ENCODE peak calls at places on chromosomes 3 and 15, in nine cellular contexts. One of them, this sample, is unnamed.

GRCh38 chr3:110138966-110139555 is 801.7 kb upstream of the DPPA4 start:
- DNase-seq in fibroblast of the aortic adventitia: no peak
- DNase-seq in stimulated activated naive CD8-positive, alpha-beta T cell treated with anti-CD3 and anti-CD28 coated beads, Interleukin-15, amount 100 ng/mL, for 72 hours: no peak
- DNase-seq in activated CD4-positive, alpha-beta T cell treated with anti-CD3 and anti-CD28 coated beads for 36 hours: no peak
- DNase-seq in natural killer cell treated with Interleukin-12 subunit alpha and Interleukin-12 subunit beta and Interleukin-15 and Interleukin-18, amount 100 ng/mL, for 72 hours: no peak
- DNase-seq in effector CD4-positive, alpha-beta T cell: no peak
- DNase-seq in KBM-7: no peak
- DNase-seq in stimulated activated CD8-positive, alpha-beta memory T cell treated with anti-CD3 and anti-CD28 coated beads, Interleukin-4, amount 100 ng/mL, for 4 hours: no peak
- DNase-seq in Daoy: no peak
- DNase-seq in this sample: no peak

GRCh38 chr15:78804391-78804792 is 6.9 kb downstream of the ADAMTS7 start:
- DNase-seq in fibroblast of the aortic adventitia: no peak
- DNase-seq in stimulated activated naive CD8-positive, alpha-beta T cell treated with anti-CD3 and anti-CD28 coated beads, Interleukin-15, amount 100 ng/mL, for 72 hours: no peak
- DNase-seq in activated CD4-positive, alpha-beta T cell treated with anti-CD3 and anti-CD28 coated beads for 36 hours: no peak
- DNase-seq in natural killer cell treated with Interleukin-12 subunit alpha and Interleukin-12 subunit beta and Interleukin-15 and Interleukin-18, amount 100 ng/mL, for 72 hours: no peak
- DNase-seq in effector CD4-positive, alpha-beta T cell: no peak
- DNase-seq in KBM-7: no peak
- DNase-seq in stimulated activated CD8-positive, alpha-beta memory T cell treated with anti-CD3 and anti-CD28 coated beads, Interleukin-4, amount 100 ng/mL, for 4 hours: no peak
- DNase-seq in Daoy: no peak
- DNase-seq in this sample: no peak

GRCh38 chr3:117622130-117622841 is 912.7 kb downstream of the TUSC7 start:
- DNase-seq in fibroblast of the aortic adventitia: peak
- DNase-seq in stimulated activated naive CD8-positive, alpha-beta T cell treated with anti-CD3 and anti-CD28 coated beads, Interleukin-15, amount 100 ng/mL, for 72 hours: no peak
- DNase-seq in activated CD4-positive, alpha-beta T cell treated with anti-CD3 and anti-CD28 coated beads for 36 hours: no peak
- DNase-seq in natural killer cell treated with Interleukin-12 subunit alpha and Interleukin-12 subunit beta and Interleukin-15 and Interleukin-18, amount 100 ng/mL, for 72 hours: no peak
- DNase-seq in effector CD4-positive, alpha-beta T cell: no peak
- DNase-seq in KBM-7: no peak
- DNase-seq in stimulated activated CD8-positive, alpha-beta memory T cell treated with anti-CD3 and anti-CD28 coated beads, Interleukin-4, amount 100 ng/mL, for 4 hours: no peak
- DNase-seq in Daoy: peak
- DNase-seq in this sample: no peak

GRCh38 chr3:95923496-95924210 is 890.7 kb upstream of the EPHA6 start:
- DNase-seq in fibroblast of the aortic adventitia: peak
- DNase-seq in stimulated activated naive CD8-positive, alpha-beta T cell treated with anti-CD3 and anti-CD28 coated beads, Interleukin-15, amount 100 ng/mL, for 72 hours: peak
- DNase-seq in activated CD4-positive, alpha-beta T cell treated with anti-CD3 and anti-CD28 coated beads for 36 hours: peak
- DNase-seq in natural killer cell treated with Interleukin-12 subunit alpha and Interleukin-12 subunit beta and Interleukin-15 and Interleukin-18, amount 100 ng/mL, for 72 hours: no peak
- DNase-seq in effector CD4-positive, alpha-beta T cell: no peak
- DNase-seq in KBM-7: peak
- DNase-seq in stimulated activated CD8-positive, alpha-beta memory T cell treated with anti-CD3 and anti-CD28 coated beads, Interleukin-4, amount 100 ng/mL, for 4 hours: no peak
- DNase-seq in Daoy: no peak
- DNase-seq in this sample: no peak

GRCh38 chr3:24361661-24362060 is 133.0 kb downstream of the THRB start:
- DNase-seq in fibroblast of the aortic adventitia: no peak
- DNase-seq in stimulated activated naive CD8-positive, alpha-beta T cell treated with anti-CD3 and anti-CD28 coated beads, Interleukin-15, amount 100 ng/mL, for 72 hours: no peak
- DNase-seq in activated CD4-positive, alpha-beta T cell treated with anti-CD3 and anti-CD28 coated beads for 36 hours: no peak
- DNase-seq in natural killer cell treated with Interleukin-12 subunit alpha and Interleukin-12 subunit beta and Interleukin-15 and Interleukin-18, amount 100 ng/mL, for 72 hours: no peak
- DNase-seq in effector CD4-positive, alpha-beta T cell: no peak
- DNase-seq in KBM-7: no peak
- DNase-seq in stimulated activated CD8-positive, alpha-beta memory T cell treated with anti-CD3 and anti-CD28 coated beads, Interleukin-4, amount 100 ng/mL, for 4 hours: no peak
- DNase-seq in Daoy: no peak
- DNase-seq in this sample: no peak

GRCh38 chr3:128489860-128490649 is 2.9 kb downstream of the GATA2 start:
- DNase-seq in fibroblast of the aortic adventitia: peak
- DNase-seq in stimulated activated naive CD8-positive, alpha-beta T cell treated with anti-CD3 and anti-CD28 coated beads, Interleukin-15, amount 100 ng/mL, for 72 hours: no peak
- DNase-seq in activated CD4-positive, alpha-beta T cell treated with anti-CD3 and anti-CD28 coated beads for 36 hours: peak
- DNase-seq in natural killer cell treated with Interleukin-12 subunit alpha and Interleukin-12 subunit beta and Interleukin-15 and Interleukin-18, amount 100 ng/mL, for 72 hours: peak
- DNase-seq in effector CD4-positive, alpha-beta T cell: no peak
- DNase-seq in KBM-7: peak
- DNase-seq in stimulated activated CD8-positive, alpha-beta memory T cell treated with anti-CD3 and anti-CD28 coated beads, Interleukin-4, amount 100 ng/mL, for 4 hours: no peak
- DNase-seq in Daoy: peak
- DNase-seq in this sample: no peak

GRCh38 chr3:36408146-36408545 is 27.8 kb downstream of the STAC start:
- DNase-seq in fibroblast of the aortic adventitia: no peak
- DNase-seq in stimulated activated naive CD8-positive, alpha-beta T cell treated with anti-CD3 and anti-CD28 coated beads, Interleukin-15, amount 100 ng/mL, for 72 hours: no peak
- DNase-seq in activated CD4-positive, alpha-beta T cell treated with anti-CD3 and anti-CD28 coated beads for 36 hours: no peak
- DNase-seq in natural killer cell treated with Interleukin-12 subunit alpha and Interleukin-12 subunit beta and Interleukin-15 and Interleukin-18, amount 100 ng/mL, for 72 hours: no peak
- DNase-seq in effector CD4-positive, alpha-beta T cell: no peak
- DNase-seq in KBM-7: peak
- DNase-seq in stimulated activated CD8-positive, alpha-beta memory T cell treated with anti-CD3 and anti-CD28 coated beads, Interleukin-4, amount 100 ng/mL, for 4 hours: no peak
- DNase-seq in Daoy: no peak
- DNase-seq in this sample: no peak

GRCh38 chr15:56805466-56806146 is 72.3 kb upstream of the ZNF280D start:
- DNase-seq in fibroblast of the aortic adventitia: peak
- DNase-seq in stimulated activated naive CD8-positive, alpha-beta T cell treated with anti-CD3 and anti-CD28 coated beads, Interleukin-15, amount 100 ng/mL, for 72 hours: peak
- DNase-seq in activated CD4-positive, alpha-beta T cell treated with anti-CD3 and anti-CD28 coated beads for 36 hours: peak
- DNase-seq in natural killer cell treated with Interleukin-12 subunit alpha and Interleukin-12 subunit beta and Interleukin-15 and Interleukin-18, amount 100 ng/mL, for 72 hours: no peak
- DNase-seq in effector CD4-positive, alpha-beta T cell: no peak
- DNase-seq in KBM-7: no peak
- DNase-seq in stimulated activated CD8-positive, alpha-beta memory T cell treated with anti-CD3 and anti-CD28 coated beads, Interleukin-4, amount 100 ng/mL, for 4 hours: no peak
- DNase-seq in Daoy: peak
- DNase-seq in this sample: no peak

GRCh38 chr15:51444112-51444511 is 102.7 kb downstream of the GLDN start:
- DNase-seq in fibroblast of the aortic adventitia: no peak
- DNase-seq in stimulated activated naive CD8-positive, alpha-beta T cell treated with anti-CD3 and anti-CD28 coated beads, Interleukin-15, amount 100 ng/mL, for 72 hours: no peak
- DNase-seq in activated CD4-positive, alpha-beta T cell treated with anti-CD3 and anti-CD28 coated beads for 36 hours: no peak
- DNase-seq in natural killer cell treated with Interleukin-12 subunit alpha and Interleukin-12 subunit beta and Interleukin-15 and Interleukin-18, amount 100 ng/mL, for 72 hours: no peak
- DNase-seq in effector CD4-positive, alpha-beta T cell: no peak
- DNase-seq in KBM-7: no peak
- DNase-seq in stimulated activated CD8-positive, alpha-beta memory T cell treated with anti-CD3 and anti-CD28 coated beads, Interleukin-4, amount 100 ng/mL, for 4 hours: no peak
- DNase-seq in Daoy: no peak
- DNase-seq in this sample: no peak

GRCh38 chr15:81160312-81161214 is 26.5 kb downstream of the CFAP161 start:
- DNase-seq in fibroblast of the aortic adventitia: peak
- DNase-seq in stimulated activated naive CD8-positive, alpha-beta T cell treated with anti-CD3 and anti-CD28 coated beads, Interleukin-15, amount 100 ng/mL, for 72 hours: no peak
- DNase-seq in activated CD4-positive, alpha-beta T cell treated with anti-CD3 and anti-CD28 coated beads for 36 hours: no peak
- DNase-seq in natural killer cell treated with Interleukin-12 subunit alpha and Interleukin-12 subunit beta and Interleukin-15 and Interleukin-18, amount 100 ng/mL, for 72 hours: no peak
- DNase-seq in effector CD4-positive, alpha-beta T cell: no peak
- DNase-seq in KBM-7: no peak
- DNase-seq in stimulated activated CD8-positive, alpha-beta memory T cell treated with anti-CD3 and anti-CD28 coated beads, Interleukin-4, amount 100 ng/mL, for 4 hours: no peak
- DNase-seq in Daoy: peak
- DNase-seq in this sample: no peak

GRCh38 chr3:63719796-63720445 is 67.4 kb downstream of the SNTN start:
- DNase-seq in fibroblast of the aortic adventitia: no peak
- DNase-seq in stimulated activated naive CD8-positive, alpha-beta T cell treated with anti-CD3 and anti-CD28 coated beads, Interleukin-15, amount 100 ng/mL, for 72 hours: no peak
- DNase-seq in activated CD4-positive, alpha-beta T cell treated with anti-CD3 and anti-CD28 coated beads for 36 hours: no peak
- DNase-seq in natural killer cell treated with Interleukin-12 subunit alpha and Interleukin-12 subunit beta and Interleukin-15 and Interleukin-18, amount 100 ng/mL, for 72 hours: no peak
- DNase-seq in effector CD4-positive, alpha-beta T cell: no peak
- DNase-seq in KBM-7: no peak
- DNase-seq in stimulated activated CD8-positive, alpha-beta memory T cell treated with anti-CD3 and anti-CD28 coated beads, Interleukin-4, amount 100 ng/mL, for 4 hours: no peak
- DNase-seq in Daoy: no peak
- DNase-seq in this sample: no peak

GRCh38 chr15:35107122-35107521 is 22.0 kb upstream of the NANOGP8 start:
- DNase-seq in fibroblast of the aortic adventitia: no peak
- DNase-seq in stimulated activated naive CD8-positive, alpha-beta T cell treated with anti-CD3 and anti-CD28 coated beads, Interleukin-15, amount 100 ng/mL, for 72 hours: no peak
- DNase-seq in activated CD4-positive, alpha-beta T cell treated with anti-CD3 and anti-CD28 coated beads for 36 hours: no peak
- DNase-seq in natural killer cell treated with Interleukin-12 subunit alpha and Interleukin-12 subunit beta and Interleukin-15 and Interleukin-18, amount 100 ng/mL, for 72 hours: no peak
- DNase-seq in effector CD4-positive, alpha-beta T cell: no peak
- DNase-seq in KBM-7: no peak
- DNase-seq in stimulated activated CD8-positive, alpha-beta memory T cell treated with anti-CD3 and anti-CD28 coated beads, Interleukin-4, amount 100 ng/mL, for 4 hours: no peak
- DNase-seq in Daoy: no peak
- DNase-seq in this sample: no peak

GRCh38 chr3:5162102-5162501 is 25.4 kb upstream of the EDEM1 start:
- DNase-seq in fibroblast of the aortic adventitia: peak
- DNase-seq in stimulated activated naive CD8-positive, alpha-beta T cell treated with anti-CD3 and anti-CD28 coated beads, Interleukin-15, amount 100 ng/mL, for 72 hours: no peak
- DNase-seq in activated CD4-positive, alpha-beta T cell treated with anti-CD3 and anti-CD28 coated beads for 36 hours: no peak
- DNase-seq in natural killer cell treated with Interleukin-12 subunit alpha and Interleukin-12 subunit beta and Interleukin-15 and Interleukin-18, amount 100 ng/mL, for 72 hours: no peak
- DNase-seq in effector CD4-positive, alpha-beta T cell: no peak
- DNase-seq in KBM-7: no peak
- DNase-seq in stimulated activated CD8-positive, alpha-beta memory T cell treated with anti-CD3 and anti-CD28 coated beads, Interleukin-4, amount 100 ng/mL, for 4 hours: no peak
- DNase-seq in Daoy: peak
- DNase-seq in this sample: no peak

GRCh38 chr3:66177026-66177425 is 43.8 kb upstream of the SLC25A26 start:
- DNase-seq in fibroblast of the aortic adventitia: no peak
- DNase-seq in stimulated activated naive CD8-positive, alpha-beta T cell treated with anti-CD3 and anti-CD28 coated beads, Interleukin-15, amount 100 ng/mL, for 72 hours: no peak
- DNase-seq in activated CD4-positive, alpha-beta T cell treated with anti-CD3 and anti-CD28 coated beads for 36 hours: no peak
- DNase-seq in natural killer cell treated with Interleukin-12 subunit alpha and Interleukin-12 subunit beta and Interleukin-15 and Interleukin-18, amount 100 ng/mL, for 72 hours: no peak
- DNase-seq in effector CD4-positive, alpha-beta T cell: no peak
- DNase-seq in KBM-7: no peak
- DNase-seq in stimulated activated CD8-positive, alpha-beta memory T cell treated with anti-CD3 and anti-CD28 coated beads, Interleukin-4, amount 100 ng/mL, for 4 hours: no peak
- DNase-seq in Daoy: no peak
- DNase-seq in this sample: no peak

GRCh38 chr15:86061581-86061980 is 18.1 kb upstream of the AGBL1 start:
- DNase-seq in fibroblast of the aortic adventitia: no peak
- DNase-seq in stimulated activated naive CD8-positive, alpha-beta T cell treated with anti-CD3 and anti-CD28 coated beads, Interleukin-15, amount 100 ng/mL, for 72 hours: no peak
- DNase-seq in activated CD4-positive, alpha-beta T cell treated with anti-CD3 and anti-CD28 coated beads for 36 hours: no peak
- DNase-seq in natural killer cell treated with Interleukin-12 subunit alpha and Interleukin-12 subunit beta and Interleukin-15 and Interleukin-18, amount 100 ng/mL, for 72 hours: no peak
- DNase-seq in effector CD4-positive, alpha-beta T cell: no peak
- DNase-seq in KBM-7: no peak
- DNase-seq in stimulated activated CD8-positive, alpha-beta memory T cell treated with anti-CD3 and anti-CD28 coated beads, Interleukin-4, amount 100 ng/mL, for 4 hours: no peak
- DNase-seq in Daoy: no peak
- DNase-seq in this sample: no peak

GRCh38 chr3:142237891-142238290 is 12.5 kb upstream of the GK5 start:
- DNase-seq in fibroblast of the aortic adventitia: no peak
- DNase-seq in stimulated activated naive CD8-positive, alpha-beta T cell treated with anti-CD3 and anti-CD28 coated beads, Interleukin-15, amount 100 ng/mL, for 72 hours: no peak
- DNase-seq in activated CD4-positive, alpha-beta T cell treated with anti-CD3 and anti-CD28 coated beads for 36 hours: no peak
- DNase-seq in natural killer cell treated with Interleukin-12 subunit alpha and Interleukin-12 subunit beta and Interleukin-15 and Interleukin-18, amount 100 ng/mL, for 72 hours: no peak
- DNase-seq in effector CD4-positive, alpha-beta T cell: no peak
- DNase-seq in KBM-7: no peak
- DNase-seq in stimulated activated CD8-positive, alpha-beta memory T cell treated with anti-CD3 and anti-CD28 coated beads, Interleukin-4, amount 100 ng/mL, for 4 hours: no peak
- DNase-seq in Daoy: no peak
- DNase-seq in this sample: no peak

GRCh38 chr15:43215961-43216360 is 4.9 kb downstream of the EPB42 start:
- DNase-seq in fibroblast of the aortic adventitia: no peak
- DNase-seq in stimulated activated naive CD8-positive, alpha-beta T cell treated with anti-CD3 and anti-CD28 coated beads, Interleukin-15, amount 100 ng/mL, for 72 hours: no peak
- DNase-seq in activated CD4-positive, alpha-beta T cell treated with anti-CD3 and anti-CD28 coated beads for 36 hours: no peak
- DNase-seq in natural killer cell treated with Interleukin-12 subunit alpha and Interleukin-12 subunit beta and Interleukin-15 and Interleukin-18, amount 100 ng/mL, for 72 hours: no peak
- DNase-seq in effector CD4-positive, alpha-beta T cell: no peak
- DNase-seq in KBM-7: no peak
- DNase-seq in stimulated activated CD8-positive, alpha-beta memory T cell treated with anti-CD3 and anti-CD28 coated beads, Interleukin-4, amount 100 ng/mL, for 4 hours: no peak
- DNase-seq in Daoy: peak
- DNase-seq in this sample: no peak

GRCh38 chr3:111768571-111769100 is 90.4 kb upstream of the PHLDB2 start:
- DNase-seq in fibroblast of the aortic adventitia: peak
- DNase-seq in stimulated activated naive CD8-positive, alpha-beta T cell treated with anti-CD3 and anti-CD28 coated beads, Interleukin-15, amount 100 ng/mL, for 72 hours: no peak
- DNase-seq in activated CD4-positive, alpha-beta T cell treated with anti-CD3 and anti-CD28 coated beads for 36 hours: no peak
- DNase-seq in natural killer cell treated with Interleukin-12 subunit alpha and Interleukin-12 subunit beta and Interleukin-15 and Interleukin-18, amount 100 ng/mL, for 72 hours: no peak
- DNase-seq in effector CD4-positive, alpha-beta T cell: no peak
- DNase-seq in KBM-7: no peak
- DNase-seq in stimulated activated CD8-positive, alpha-beta memory T cell treated with anti-CD3 and anti-CD28 coated beads, Interleukin-4, amount 100 ng/mL, for 4 hours: no peak
- DNase-seq in Daoy: peak
- DNase-seq in this sample: no peak

GRCh38 chr15:43376017-43376705 is 5.3 kb downstream of the TUBGCP4 start:
- DNase-seq in fibroblast of the aortic adventitia: peak
- DNase-seq in stimulated activated naive CD8-positive, alpha-beta T cell treated with anti-CD3 and anti-CD28 coated beads, Interleukin-15, amount 100 ng/mL, for 72 hours: no peak
- DNase-seq in activated CD4-positive, alpha-beta T cell treated with anti-CD3 and anti-CD28 coated beads for 36 hours: peak
- DNase-seq in natural killer cell treated with Interleukin-12 subunit alpha and Interleukin-12 subunit beta and Interleukin-15 and Interleukin-18, amount 100 ng/mL, for 72 hours: no peak
- DNase-seq in effector CD4-positive, alpha-beta T cell: peak
- DNase-seq in KBM-7: peak
- DNase-seq in stimulated activated CD8-positive, alpha-beta memory T cell treated with anti-CD3 and anti-CD28 coated beads, Interleukin-4, amount 100 ng/mL, for 4 hours: peak
- DNase-seq in Daoy: peak
- DNase-seq in this sample: peak

GRCh38 chr15:65395567-65396185 is 17.9 kb upstream of the IGDCC3 start:
- DNase-seq in fibroblast of the aortic adventitia: no peak
- DNase-seq in stimulated activated naive CD8-positive, alpha-beta T cell treated with anti-CD3 and anti-CD28 coated beads, Interleukin-15, amount 100 ng/mL, for 72 hours: no peak
- DNase-seq in activated CD4-positive, alpha-beta T cell treated with anti-CD3 and anti-CD28 coated beads for 36 hours: no peak
- DNase-seq in natural killer cell treated with Interleukin-12 subunit alpha and Interleukin-12 subunit beta and Interleukin-15 and Interleukin-18, amount 100 ng/mL, for 72 hours: no peak
- DNase-seq in effector CD4-positive, alpha-beta T cell: no peak
- DNase-seq in KBM-7: no peak
- DNase-seq in stimulated activated CD8-positive, alpha-beta memory T cell treated with anti-CD3 and anti-CD28 coated beads, Interleukin-4, amount 100 ng/mL, for 4 hours: no peak
- DNase-seq in Daoy: no peak
- DNase-seq in this sample: no peak

GRCh38 chr15:72117448-72117697 is 577 bp downstream of the MYO9A start:
- DNase-seq in fibroblast of the aortic adventitia: peak
- DNase-seq in stimulated activated naive CD8-positive, alpha-beta T cell treated with anti-CD3 and anti-CD28 coated beads, Interleukin-15, amount 100 ng/mL, for 72 hours: peak
- DNase-seq in activated CD4-positive, alpha-beta T cell treated with anti-CD3 and anti-CD28 coated beads for 36 hours: peak
- DNase-seq in natural killer cell treated with Interleukin-12 subunit alpha and Interleukin-12 subunit beta and Interleukin-15 and Interleukin-18, amount 100 ng/mL, for 72 hours: no peak
- DNase-seq in effector CD4-positive, alpha-beta T cell: peak
- DNase-seq in KBM-7: peak
- DNase-seq in stimulated activated CD8-positive, alpha-beta memory T cell treated with anti-CD3 and anti-CD28 coated beads, Interleukin-4, amount 100 ng/mL, for 4 hours: no peak
- DNase-seq in Daoy: peak
- DNase-seq in this sample: peak

GRCh38 chr3:15174953-15175352 is 31.1 kb upstream of the CAPN7 start:
- DNase-seq in fibroblast of the aortic adventitia: no peak
- DNase-seq in stimulated activated naive CD8-positive, alpha-beta T cell treated with anti-CD3 and anti-CD28 coated beads, Interleukin-15, amount 100 ng/mL, for 72 hours: no peak
- DNase-seq in activated CD4-positive, alpha-beta T cell treated with anti-CD3 and anti-CD28 coated beads for 36 hours: no peak
- DNase-seq in natural killer cell treated with Interleukin-12 subunit alpha and Interleukin-12 subunit beta and Interleukin-15 and Interleukin-18, amount 100 ng/mL, for 72 hours: no peak
- DNase-seq in effector CD4-positive, alpha-beta T cell: no peak
- DNase-seq in KBM-7: no peak
- DNase-seq in stimulated activated CD8-positive, alpha-beta memory T cell treated with anti-CD3 and anti-CD28 coated beads, Interleukin-4, amount 100 ng/mL, for 4 hours: no peak
- DNase-seq in Daoy: no peak
- DNase-seq in this sample: no peak

GRCh38 chr15:80984856-80985255 is 4.8 kb downstream of the MESD start:
- DNase-seq in fibroblast of the aortic adventitia: peak
- DNase-seq in stimulated activated naive CD8-positive, alpha-beta T cell treated with anti-CD3 and anti-CD28 coated beads, Interleukin-15, amount 100 ng/mL, for 72 hours: no peak
- DNase-seq in activated CD4-positive, alpha-beta T cell treated with anti-CD3 and anti-CD28 coated beads for 36 hours: no peak
- DNase-seq in natural killer cell treated with Interleukin-12 subunit alpha and Interleukin-12 subunit beta and Interleukin-15 and Interleukin-18, amount 100 ng/mL, for 72 hours: no peak
- DNase-seq in effector CD4-positive, alpha-beta T cell: no peak
- DNase-seq in KBM-7: peak
- DNase-seq in stimulated activated CD8-positive, alpha-beta memory T cell treated with anti-CD3 and anti-CD28 coated beads, Interleukin-4, amount 100 ng/mL, for 4 hours: no peak
- DNase-seq in Daoy: no peak
- DNase-seq in this sample: peak

GRCh38 chr15:71380345-71380744 is 265.1 kb downstream of the THSD4 start:
- DNase-seq in fibroblast of the aortic adventitia: no peak
- DNase-seq in stimulated activated naive CD8-positive, alpha-beta T cell treated with anti-CD3 and anti-CD28 coated beads, Interleukin-15, amount 100 ng/mL, for 72 hours: no peak
- DNase-seq in activated CD4-positive, alpha-beta T cell treated with anti-CD3 and anti-CD28 coated beads for 36 hours: no peak
- DNase-seq in natural killer cell treated with Interleukin-12 subunit alpha and Interleukin-12 subunit beta and Interleukin-15 and Interleukin-18, amount 100 ng/mL, for 72 hours: no peak
- DNase-seq in effector CD4-positive, alpha-beta T cell: no peak
- DNase-seq in KBM-7: no peak
- DNase-seq in stimulated activated CD8-positive, alpha-beta memory T cell treated with anti-CD3 and anti-CD28 coated beads, Interleukin-4, amount 100 ng/mL, for 4 hours: no peak
- DNase-seq in Daoy: no peak
- DNase-seq in this sample: no peak

GRCh38 chr3:57048052-57048671 is 12.3 kb upstream of the SPATA12 start:
- DNase-seq in fibroblast of the aortic adventitia: peak
- DNase-seq in stimulated activated naive CD8-positive, alpha-beta T cell treated with anti-CD3 and anti-CD28 coated beads, Interleukin-15, amount 100 ng/mL, for 72 hours: no peak
- DNase-seq in activated CD4-positive, alpha-beta T cell treated with anti-CD3 and anti-CD28 coated beads for 36 hours: no peak
- DNase-seq in natural killer cell treated with Interleukin-12 subunit alpha and Interleukin-12 subunit beta and Interleukin-15 and Interleukin-18, amount 100 ng/mL, for 72 hours: no peak
- DNase-seq in effector CD4-positive, alpha-beta T cell: no peak
- DNase-seq in KBM-7: peak
- DNase-seq in stimulated activated CD8-positive, alpha-beta memory T cell treated with anti-CD3 and anti-CD28 coated beads, Interleukin-4, amount 100 ng/mL, for 4 hours: no peak
- DNase-seq in Daoy: no peak
- DNase-seq in this sample: no peak

GRCh38 chr15:88262064-88262463 is 5.5 kb upstream of the NTRK3 start:
- DNase-seq in fibroblast of the aortic adventitia: no peak
- DNase-seq in stimulated activated naive CD8-positive, alpha-beta T cell treated with anti-CD3 and anti-CD28 coated beads, Interleukin-15, amount 100 ng/mL, for 72 hours: no peak
- DNase-seq in activated CD4-positive, alpha-beta T cell treated with anti-CD3 and anti-CD28 coated beads for 36 hours: no peak
- DNase-seq in natural killer cell treated with Interleukin-12 subunit alpha and Interleukin-12 subunit beta and Interleukin-15 and Interleukin-18, amount 100 ng/mL, for 72 hours: no peak
- DNase-seq in effector CD4-positive, alpha-beta T cell: no peak
- DNase-seq in KBM-7: no peak
- DNase-seq in stimulated activated CD8-positive, alpha-beta memory T cell treated with anti-CD3 and anti-CD28 coated beads, Interleukin-4, amount 100 ng/mL, for 4 hours: no peak
- DNase-seq in Daoy: peak
- DNase-seq in this sample: no peak

GRCh38 chr3:158845748-158846350 is 44.0 kb downstream of the MFSD1 start:
- DNase-seq in fibroblast of the aortic adventitia: peak
- DNase-seq in stimulated activated naive CD8-positive, alpha-beta T cell treated with anti-CD3 and anti-CD28 coated beads, Interleukin-15, amount 100 ng/mL, for 72 hours: peak
- DNase-seq in activated CD4-positive, alpha-beta T cell treated with anti-CD3 and anti-CD28 coated beads for 36 hours: peak
- DNase-seq in natural killer cell treated with Interleukin-12 subunit alpha and Interleukin-12 subunit beta and Interleukin-15 and Interleukin-18, amount 100 ng/mL, for 72 hours: no peak
- DNase-seq in effector CD4-positive, alpha-beta T cell: peak
- DNase-seq in KBM-7: peak
- DNase-seq in stimulated activated CD8-positive, alpha-beta memory T cell treated with anti-CD3 and anti-CD28 coated beads, Interleukin-4, amount 100 ng/mL, for 4 hours: no peak
- DNase-seq in Daoy: peak
- DNase-seq in this sample: peak

GRCh38 chr15:65870889-65871533 is 1.7 kb downstream of the RAB11A start:
- DNase-seq in fibroblast of the aortic adventitia: peak
- DNase-seq in stimulated activated naive CD8-positive, alpha-beta T cell treated with anti-CD3 and anti-CD28 coated beads, Interleukin-15, amount 100 ng/mL, for 72 hours: no peak
- DNase-seq in activated CD4-positive, alpha-beta T cell treated with anti-CD3 and anti-CD28 coated beads for 36 hours: no peak
- DNase-seq in natural killer cell treated with Interleukin-12 subunit alpha and Interleukin-12 subunit beta and Interleukin-15 and Interleukin-18, amount 100 ng/mL, for 72 hours: no peak
- DNase-seq in effector CD4-positive, alpha-beta T cell: no peak
- DNase-seq in KBM-7: peak
- DNase-seq in stimulated activated CD8-positive, alpha-beta memory T cell treated with anti-CD3 and anti-CD28 coated beads, Interleukin-4, amount 100 ng/mL, for 4 hours: no peak
- DNase-seq in Daoy: peak
- DNase-seq in this sample: no peak

GRCh38 chr3:157573780-157574378 is 70.7 kb upstream of the VEPH1 start:
- DNase-seq in fibroblast of the aortic adventitia: peak
- DNase-seq in stimulated activated naive CD8-positive, alpha-beta T cell treated with anti-CD3 and anti-CD28 coated beads, Interleukin-15, amount 100 ng/mL, for 72 hours: no peak
- DNase-seq in activated CD4-positive, alpha-beta T cell treated with anti-CD3 and anti-CD28 coated beads for 36 hours: no peak
- DNase-seq in natural killer cell treated with Interleukin-12 subunit alpha and Interleukin-12 subunit beta and Interleukin-15 and Interleukin-18, amount 100 ng/mL, for 72 hours: no peak
- DNase-seq in effector CD4-positive, alpha-beta T cell: no peak
- DNase-seq in KBM-7: no peak
- DNase-seq in stimulated activated CD8-positive, alpha-beta memory T cell treated with anti-CD3 and anti-CD28 coated beads, Interleukin-4, amount 100 ng/mL, for 4 hours: no peak
- DNase-seq in Daoy: no peak
- DNase-seq in this sample: no peak

GRCh38 chr15:81155375-81156218 is 21.5 kb downstream of the CFAP161 start:
- DNase-seq in fibroblast of the aortic adventitia: peak
- DNase-seq in stimulated activated naive CD8-positive, alpha-beta T cell treated with anti-CD3 and anti-CD28 coated beads, Interleukin-15, amount 100 ng/mL, for 72 hours: peak
- DNase-seq in activated CD4-positive, alpha-beta T cell treated with anti-CD3 and anti-CD28 coated beads for 36 hours: peak
- DNase-seq in natural killer cell treated with Interleukin-12 subunit alpha and Interleukin-12 subunit beta and Interleukin-15 and Interleukin-18, amount 100 ng/mL, for 72 hours: no peak
- DNase-seq in effector CD4-positive, alpha-beta T cell: no peak
- DNase-seq in KBM-7: peak
- DNase-seq in stimulated activated CD8-positive, alpha-beta memory T cell treated with anti-CD3 and anti-CD28 coated beads, Interleukin-4, amount 100 ng/mL, for 4 hours: no peak
- DNase-seq in Daoy: peak
- DNase-seq in this sample: peak

GRCh38 chr3:172659246-172660002 is 51.4 kb downstream of the NCEH1 start:
- DNase-seq in fibroblast of the aortic adventitia: no peak
- DNase-seq in stimulated activated naive CD8-positive, alpha-beta T cell treated with anti-CD3 and anti-CD28 coated beads, Interleukin-15, amount 100 ng/mL, for 72 hours: no peak
- DNase-seq in activated CD4-positive, alpha-beta T cell treated with anti-CD3 and anti-CD28 coated beads for 36 hours: no peak
- DNase-seq in natural killer cell treated with Interleukin-12 subunit alpha and Interleukin-12 subunit beta and Interleukin-15 and Interleukin-18, amount 100 ng/mL, for 72 hours: no peak
- DNase-seq in effector CD4-positive, alpha-beta T cell: no peak
- DNase-seq in KBM-7: no peak
- DNase-seq in stimulated activated CD8-positive, alpha-beta memory T cell treated with anti-CD3 and anti-CD28 coated beads, Interleukin-4, amount 100 ng/mL, for 4 hours: no peak
- DNase-seq in Daoy: peak
- DNase-seq in this sample: no peak

This sample was measured in B cell.